ENCODE peak calls at places on chromosomes 7 and 10, in five cellular contexts. Q, H, N, M and X are unnamed samples.

GRCh38 chr10:119667562-119668328 is 16.6 kb downstream of the BAG3 start:
- DNase-seq in H (peak; percentile 74), M (peak; percentile 87), N (no peak), Q (no peak), X (no peak)

GRCh38 chr7:112970771-112971170 is 115.9 kb downstream of the GPR85 start:
- DNase-seq in Q (no peak), N (no peak), H (no peak), M (peak; percentile 4), X (no peak)

GRCh38 chr10:68955786-68956532 is at the start of gene DDX21:
- DNase-seq in Q (peak; percentile 94), N (peak; percentile 94), M (peak; percentile 88), H (peak; percentile 90), X (peak; percentile 77)

GRCh38 chr7:114426824-114427223 is 12.2 kb downstream of the FOXP2 start:
- DNase-seq in H (no peak), M (peak; percentile 7), N (no peak), Q (no peak), X (no peak)

GRCh38 chr7:55055479-55055878 is 36.7 kb downstream of the EGFR start:
- DNase-seq in N (no peak), H (no peak), M (no peak), Q (no peak), X (no peak)

GRCh38 chr7:117937049-117937448 is 63.8 kb upstream of the CTTNBP2 start:
- DNase-seq in H (no peak), N (no peak), M (no peak), Q (no peak), X (no peak)

GRCh38 chr7:1530946-1531262 is 402 bp downstream of the MAFK start:
- DNase-seq in N (no peak), M (no peak), H (no peak), Q (no peak), X (no peak)

GRCh38 chr7:84497873-84498272 is 303.3 kb upstream of the SEMA3A start:
- DNase-seq in N (no peak), Q (no peak), H (no peak), M (no peak), X (no peak)

GRCh38 chr7:131383417-131383816 is 55.7 kb downstream of the MKLN1 start:
- DNase-seq in Q (no peak), N (no peak), M (no peak), H (no peak), X (no peak)

GRCh38 chr10:68073631-68074403 is 1.3 kb downstream of the HERC4 start:
- DNase-seq in H (no peak), Q (no peak), M (no peak), N (no peak), X (no peak)

GRCh38 chr7:27225005-27225934 is 17.3 kb upstream of the EVX1 start:
- DNase-seq in M (no peak), N (no peak), H (no peak), Q (no peak), X (no peak)

GRCh38 chr7:111018447-111018846 is 72.5 kb upstream of the LRRN3 start:
- DNase-seq in H (no peak), M (no peak), Q (no peak), N (no peak), X (no peak)

GRCh38 chr10:101122270-101123084 is 8.6 kb upstream of the TLX1 start:
- DNase-seq in N (no peak), M (no peak), Q (no peak), H (no peak), X (no peak)
- H3K4me3 ChIP-seq in N (no peak overlapping the region), M (no peak overlapping the region), Q (peak overlapping the region; percentile 27), H (no peak overlapping the region), X (peak overlapping the region; percentile 46)

DNA sequence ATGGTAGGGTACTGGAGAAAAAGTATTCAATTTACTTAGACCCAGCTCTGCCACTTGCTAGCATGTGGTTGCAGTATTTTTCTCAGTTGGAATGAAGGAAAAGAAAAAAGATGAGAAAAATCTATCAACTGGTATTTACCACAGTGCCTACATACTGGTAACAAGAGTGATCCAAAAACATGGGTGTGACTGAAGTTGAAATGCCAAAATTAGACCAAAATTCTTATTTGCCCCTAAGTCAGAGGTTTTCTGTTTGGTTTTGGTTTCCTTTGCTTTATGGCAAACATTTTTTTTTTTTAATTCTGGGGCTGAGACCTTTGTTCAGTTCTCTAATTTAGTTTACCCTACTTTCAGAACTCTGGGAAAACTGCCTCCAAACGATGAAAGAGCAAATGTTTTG is 12.3 kb downstream of the HYCC1 start:
- DNase-seq in N (no peak), Q (no peak), H (no peak), M (no peak), X (no peak)
- H3K4me1 ChIP-seq in N (peaks cover 4% of the 10 kb centered on the region), Q (no peaks in the 10 kb centered on the region), H (no peaks in the 10 kb centered on the region), M (no peaks in the 10 kb centered on the region), X (no peaks in the 10 kb centered on the region)

GRCh38 chr10:3757250-3757637 is 27.8 kb downstream of the KLF6 start:
- DNase-seq in M (no peak), Q (no peak), H (no peak), N (no peak), X (no peak)

GRCh38 chr10:3754727-3755439 is 30.1 kb downstream of the KLF6 start:
- DNase-seq in Q (no peak), M (peak; percentile 91), N (no peak), H (no peak), X (no peak)

GRCh38 chr10:3757638-3758490 is 27.1 kb downstream of the KLF6 start:
- DNase-seq in H (no peak), Q (no peak), M (no peak), N (no peak), X (peak; percentile 60)

GRCh38 chr10:3756360-3756740 is 28.7 kb downstream of the KLF6 start:
- DNase-seq in H (no peak), M (no peak), Q (no peak), N (no peak), X (no peak)

DNA sequence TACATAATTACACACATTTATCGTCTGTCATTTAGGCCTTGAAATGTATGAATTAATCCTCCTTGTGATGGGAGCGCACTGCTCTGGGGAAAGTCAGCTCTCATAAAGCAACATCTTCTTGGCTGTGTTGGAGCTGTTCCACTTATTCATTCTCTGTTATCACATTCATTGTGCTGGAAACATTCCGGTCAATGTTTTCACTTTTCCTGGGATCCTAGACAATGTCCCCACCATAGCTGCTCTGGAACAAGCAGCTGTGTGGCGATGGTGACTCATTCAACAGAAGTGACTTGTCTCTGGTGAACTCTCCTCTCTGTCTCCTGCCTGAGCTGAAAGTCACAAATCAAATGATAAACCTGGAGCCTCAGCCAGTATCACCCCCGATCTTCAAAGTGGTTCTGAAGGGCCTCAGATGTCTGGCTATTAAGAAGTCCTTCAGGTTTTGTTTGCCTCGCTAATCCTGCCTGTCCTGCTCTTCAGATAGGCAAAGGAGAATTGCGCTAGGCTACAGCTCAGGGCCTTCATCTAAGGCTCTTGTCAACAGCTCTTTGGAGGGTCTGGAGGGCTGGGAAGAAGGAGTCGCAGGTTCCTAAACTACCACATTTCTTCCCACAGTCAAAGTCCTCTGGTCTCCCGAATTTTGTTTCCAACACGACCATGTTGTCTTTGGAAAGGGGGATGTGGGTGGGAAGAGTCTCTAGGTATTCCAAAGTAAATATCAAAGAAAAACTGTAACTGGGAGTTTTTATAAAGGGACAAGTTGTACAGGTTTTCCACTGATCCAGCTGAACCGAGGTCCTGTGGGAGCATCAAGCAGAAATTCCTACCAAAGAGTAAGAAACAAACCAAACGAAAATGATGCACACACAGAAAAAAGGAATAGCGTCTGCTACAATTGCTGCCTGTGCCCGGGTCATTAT is 29.3 kb downstream of the KLF6 start:
- DNase-seq in N (no peak), H (no peak), Q (no peak), M (no peak), X (no peak)
- H3K4me3 ChIP-seq in N (no peak overlapping the region), H (no peak overlapping the region), Q (no peak overlapping the region), M (no peak overlapping the region), X (no peak overlapping the region)

GRCh38 chr10:73842349-73842748 is 31.0 kb upstream of the NDST2 start:
- DNase-seq in Q (no peak), H (no peak), N (no peak), M (no peak), X (no peak)
- H3K4me1 ChIP-seq in Q (no peaks in the 10 kb centered on the region), H (peaks cover 4% of the 10 kb centered on the region), N (no peaks in the 10 kb centered on the region), M (no peaks in the 10 kb centered on the region), X (no peaks in the 10 kb centered on the region)

GRCh38 chr10:115981056-115981455 is 291.9 kb downstream of the GFRA1 start:
- DNase-seq in M (no peak), N (no peak), H (no peak), Q (no peak), X (no peak)

GRCh38 chr10:115982526-115982925 is 290.5 kb downstream of the GFRA1 start:
- DNase-seq in H (no peak), M (no peak), N (no peak), Q (no peak), X (no peak)

GRCh38 chr10:115982076-115982475 is 290.9 kb downstream of the GFRA1 start:
- DNase-seq in H (no peak), Q (no peak), N (no peak), M (no peak), X (no peak)

GRCh38 chr10:115979576-115979975 is 293.4 kb downstream of the GFRA1 start:
- DNase-seq in N (no peak), M (no peak), Q (no peak), H (no peak), X (no peak)

DNA sequence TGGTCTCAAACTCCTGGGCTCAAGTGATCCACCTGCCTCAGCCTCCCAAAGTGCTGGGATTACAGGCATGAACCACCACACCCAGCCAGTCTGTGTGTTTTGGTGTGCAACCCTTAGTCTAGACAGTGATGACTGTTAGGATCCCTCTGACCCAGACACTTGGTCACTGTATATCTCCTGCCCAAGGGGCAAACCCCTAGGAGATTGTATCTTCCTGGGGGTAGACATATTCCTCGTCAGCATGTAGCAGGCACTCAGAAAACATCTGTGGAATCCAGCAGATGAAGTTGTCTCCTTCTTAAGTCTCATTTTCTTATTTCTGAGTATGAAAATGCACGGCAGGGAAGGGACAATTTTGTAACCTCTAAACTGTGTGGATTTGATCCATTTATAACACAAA is 292.5 kb downstream of the GFRA1 start:
- DNase-seq in N (no peak), H (no peak), M (no peak), Q (no peak), X (no peak)
- H3K4me3 ChIP-seq in N (peak overlapping the region; percentile 25), H (no peak overlapping the region), M (no peak overlapping the region), Q (no peak overlapping the region), X (no peak overlapping the region)

GRCh38 chr10:114634607-114634974 is 23.5 kb downstream of the ABLIM1 start:
- DNase-seq in Q (no peak), H (no peak), M (peak; percentile 58), N (peak; percentile 68), X (no peak)

GRCh38 chr10:114631678-114632417 is 26.2 kb downstream of the ABLIM1 start:
- DNase-seq in N (peak; percentile 72), H (no peak), Q (peak; percentile 67), M (no peak), X (no peak)

GRCh38 chr10:114632869-114633715 is 25.0 kb downstream of the ABLIM1 start:
- DNase-seq in M (peak; percentile 59), H (no peak), N (no peak), Q (no peak), X (no peak)

GRCh38 chr10:114635797-114636550 is 22.1 kb downstream of the ABLIM1 start:
- DNase-seq in N (no peak), M (no peak), Q (peak; percentile 53), H (peak; percentile 64), X (no peak)

DNA sequence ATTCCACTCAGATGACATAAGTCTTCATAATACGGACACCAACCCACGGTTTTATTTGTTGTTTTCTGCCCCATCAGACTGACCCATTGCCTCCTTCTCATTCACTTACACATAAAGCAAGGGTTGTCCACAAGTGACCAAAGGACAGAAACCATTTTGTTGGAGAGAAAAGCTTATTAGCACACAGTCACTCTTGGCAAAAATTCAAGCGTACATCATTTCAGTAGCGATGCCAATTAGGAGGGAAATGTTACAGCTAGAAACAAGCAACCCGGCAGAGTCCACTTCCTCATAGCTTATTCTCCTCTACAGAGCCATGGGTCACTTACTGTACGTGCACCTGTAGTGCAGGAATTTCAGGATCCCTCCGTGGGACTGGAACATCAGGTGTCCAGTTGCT is 23.0 kb downstream of the ABLIM1 start:
- DNase-seq in M (no peak), Q (no peak), H (no peak), N (no peak), X (no peak)
- H3K4me1 ChIP-seq in M (peaks cover 39% of the 10 kb centered on the region), Q (peaks cover 10% of the 10 kb centered on the region), H (peaks cover 60% of the 10 kb centered on the region), N (peaks cover 36% of the 10 kb centered on the region), X (no peaks in the 10 kb centered on the region)